ENCODE peak calls at places on chromosomes 3 and 15, in four cellular contexts. N, A, E and F are unnamed samples.

GRCh38 chr15:85010472-85011209 is 29.0 kb downstream of the PDE8A start:
- DNase-seq in A (no peak), N (no peak), E (no peak), F (peak)

GRCh38 chr3:42790714-42791229 is 13.5 kb downstream of the HIGD1A start:
- DNase-seq in A (no peak), N (no peak), E (no peak), F (no peak)

GRCh38 chr3:105444725-105445124 is 78.0 kb downstream of the ALCAM start:
- DNase-seq in E (peak), A (no peak), N (no peak), F (no peak)

GRCh38 chr3:53890726-53891499 is 746 bp downstream of the SELENOK start:
- DNase-seq in N (peak), A (peak), E (peak), F (peak)

GRCh38 chr3:55157736-55158135 is 229.9 kb upstream of the LRTM1 start:
- DNase-seq in E (peak), A (no peak), N (no peak), F (no peak)

GRCh38 chr15:96687388-96688107 is 357.0 kb downstream of the NR2F2 start:
- DNase-seq in E (no peak), A (no peak), N (no peak), F (no peak)

GRCh38 chr3:197308591-197308990 is 10.2 kb upstream of the DLG1 start:
- DNase-seq in N (no peak), A (no peak), E (peak), F (no peak)

GRCh38 chr3:158912621-158913020 is 110.8 kb downstream of the MFSD1 start:
- DNase-seq in E (peak), N (no peak), A (no peak), F (no peak)

GRCh38 chr3:69290006-69290405 is 95.9 kb downstream of the FRMD4B start:
- DNase-seq in A (no peak), N (no peak), E (no peak), F (no peak)

GRCh38 chr15:92883643-92884458 is 16.3 kb upstream of the CHD2 start:
- DNase-seq in A (peak), N (no peak), E (peak), F (peak)

GRCh38 chr3:174242311-174243041 is 616.7 kb upstream of the NAALADL2 start:
- DNase-seq in A (no peak), E (peak), N (no peak), F (no peak)

GRCh38 chr3:121517950-121518349 is 27.8 kb downstream of the POLQ start:
- DNase-seq in A (no peak), N (no peak), E (no peak), F (no peak)

GRCh38 chr3:71310595-71311319 is 272.8 kb downstream of the FOXP1 start:
- DNase-seq in N (peak), A (no peak), E (peak), F (no peak)
- H3K27ac ChIP-seq in N (peak), A (no peak), E (peak), F (no peak)

DNA sequence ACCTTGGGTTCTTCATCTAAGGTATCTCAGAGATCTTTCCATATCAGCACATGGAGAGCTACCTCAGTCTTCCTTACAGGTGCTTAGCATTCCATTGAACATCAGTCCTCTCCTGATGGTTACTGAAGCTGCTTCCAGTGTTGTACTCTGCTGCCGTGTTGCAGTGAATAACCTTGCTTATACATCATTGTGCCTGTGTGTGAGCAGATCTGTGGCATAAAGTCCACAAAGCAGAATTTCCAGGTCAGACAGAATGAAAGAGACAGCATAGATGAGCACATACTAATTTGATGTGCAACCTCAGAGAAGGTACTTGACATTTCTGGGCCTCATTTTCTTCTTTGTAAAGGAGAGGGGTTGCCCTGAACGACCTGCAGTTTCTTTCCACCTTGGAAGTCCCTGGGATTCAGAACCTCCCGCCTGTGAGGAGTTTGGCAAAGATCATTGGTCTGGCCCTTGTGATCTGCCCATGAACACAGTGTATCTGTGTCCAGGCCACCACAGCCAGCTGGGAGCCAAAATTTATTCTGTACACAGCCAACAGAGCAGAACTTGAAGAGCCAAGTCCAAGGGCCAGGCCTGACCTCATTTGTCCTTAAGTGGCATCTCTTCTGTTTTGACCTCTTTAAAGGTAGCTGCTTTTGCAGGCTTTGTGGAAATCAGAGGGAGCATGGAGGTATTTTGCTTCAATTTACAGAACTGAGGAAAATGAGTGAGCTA is 57.2 kb upstream of the SLC7A14 start:
- DNase-seq in N (no peak), A (no peak), E (no peak), F (no peak)
- TF ChIP-seq EZH2phosphoT487 in N (no peak), A (no peak), E (no peak), F (no peak)

GRCh38 chr15:43513550-43513949 is 3.9 kb upstream of the MAP1A start:
- DNase-seq in N (no peak), E (peak), A (no peak), F (no peak)
- H3K27ac ChIP-seq in N (no peak), E (peak), A (no peak), F (no peak)

GRCh38 chr3:127289646-127290575 is 2.1 kb upstream of the PRR20G start:
- DNase-seq in N (no peak), A (no peak), E (peak), F (no peak)

GRCh38 chr3:127287840-127288239 is at the start of gene PRR20G:
- DNase-seq in N (no peak), E (no peak), A (no peak), F (no peak)

GRCh38 chr3:127291114-127291513 is 3.3 kb upstream of the PRR20G start:
- DNase-seq in N (no peak), E (no peak), A (no peak), F (no peak)

GRCh38 chr3:127288343-127288742 is 497 bp upstream of the PRR20G start:
- DNase-seq in E (no peak), A (no peak), N (no peak), F (no peak)

DNA sequence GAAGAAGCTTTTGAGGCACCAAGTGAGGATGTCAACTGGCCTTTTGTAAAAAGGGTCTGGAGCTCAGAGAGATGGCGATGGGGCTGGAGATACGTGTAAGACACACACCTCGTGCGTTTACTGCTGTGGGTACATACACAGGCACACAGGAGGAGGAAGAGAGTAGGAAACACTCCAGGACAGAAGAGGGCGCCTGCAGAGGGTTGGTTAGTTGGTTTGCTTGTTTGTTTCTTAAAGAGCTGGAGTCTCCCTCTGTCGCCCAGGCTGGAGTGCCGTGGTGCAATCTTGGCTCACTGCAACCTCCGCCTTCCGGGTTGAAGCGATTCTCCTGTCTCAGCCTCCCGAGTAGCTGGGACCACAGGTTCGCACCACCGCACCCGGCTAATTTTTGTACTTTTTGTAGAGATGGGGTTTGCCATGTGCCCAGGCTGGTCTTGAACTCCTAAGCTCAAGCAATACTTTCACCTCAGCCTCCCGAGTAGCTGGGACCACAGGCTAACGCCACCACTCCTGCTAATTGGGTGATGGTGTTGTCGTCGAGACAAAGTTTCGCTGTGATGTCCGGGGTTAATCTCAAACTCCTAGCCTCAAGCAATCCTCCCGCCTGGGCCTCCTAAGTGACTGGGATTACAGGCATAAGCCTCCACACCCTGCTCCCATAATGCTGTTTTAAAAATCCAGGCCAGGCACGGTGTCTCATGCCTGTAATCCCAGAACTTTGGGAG is 1.2 kb upstream of the PRR20G start:
- DNase-seq in A (no peak), N (no peak), E (no peak), F (peak)
- TF ChIP-seq EZH2phosphoT487 in A (no peak), N (no peak), E (no peak), F (no peak)

GRCh38 chr3:49132073-49132436 is 795 bp downstream of the LAMB2 start:
- DNase-seq in A (no peak), N (no peak), E (peak), F (no peak)
- H3K27ac ChIP-seq in A (no peak), N (peak), E (peak), F (no peak)

GRCh38 chr15:63494406-63494805 is 10.0 kb upstream of the USP3 start:
- DNase-seq in E (no peak), A (no peak), N (no peak), F (no peak)
- TF ChIP-seq EZH2phosphoT487 in E (no peak), A (no peak), N (no peak), F (no peak)